ENCODE peak calls at places on chromosome 5, in four cellular contexts. Z, N, H and L are unnamed samples.

GRCh38 chr5:73280821-73281746 is 108.1 kb downstream of the TMEM174 start:
- DNase-seq in Z (peak; percentile 43), N (peak; percentile 74), H (no peak), L (peak; percentile 70)

GRCh38 chr5:63245271-63245670 is 666.7 kb downstream of the LRRC70 start:
- DNase-seq in Z (no peak), N (peak; percentile 60), H (no peak), L (no peak)

GRCh38 chr5:176629853-176630680 is at the start of the genes EIF4E1B and SNCB:
- DNase-seq in Z (peak; percentile 37), N (peak; percentile 65), H (peak; percentile 89), L (peak; percentile 38)

GRCh38 chr5:176639981-176640380 is 7.3 kb upstream of the TSPAN17 start:
- DNase-seq in Z (no peak), N (no peak), H (no peak), L (no peak)

GRCh38 chr5:150245111-150245789 is 44.3 kb downstream of the CAMK2A start:
- DNase-seq in Z (no peak), N (no peak), H (no peak), L (no peak)

GRCh38 chr5:121445511-121445910 is 406.2 kb upstream of the FTMT start:
- DNase-seq in Z (no peak), N (no peak), H (no peak), L (no peak)

GRCh38 chr5:108810717-108811116 is 63.0 kb downstream of the FER start:
- DNase-seq in Z (no peak), N (no peak), H (no peak), L (no peak)

GRCh38 chr5:139844472-139845145 is 49.0 kb downstream of the PSD2 start:
- DNase-seq in Z (peak; percentile 85), N (peak; percentile 74), H (peak; percentile 90), L (peak; percentile 74)

GRCh38 chr5:171667341-171668096 is 118.1 kb upstream of the SMIM23 start:
- DNase-seq in Z (no peak), N (no peak), H (no peak), L (peak; percentile 84)

GRCh38 chr5:133801955-133802751 is 166.3 kb downstream of the C5orf15 start:
- DNase-seq in Z (peak; percentile 6), N (peak; percentile 11), H (no peak), L (peak; percentile 9)

GRCh38 chr5:168770996-168771395 is 191.8 kb upstream of the PANK3 start:
- DNase-seq in Z (no peak), N (no peak), H (no peak), L (no peak)

GRCh38 chr5:110590187-110590586 is 136.3 kb downstream of the TMEM232 start:
- DNase-seq in Z (peak; percentile 18), N (peak; percentile 52), H (no peak), L (peak; percentile 11)

GRCh38 chr5:10556331-10556807 is 7.5 kb upstream of the ANKRD33B start:
- DNase-seq in Z (peak; percentile 87), N (peak; percentile 98), H (no peak), L (peak; percentile 69)

GRCh38 chr5:59039003-59039295 is 456.1 kb downstream of the RAB3C start:
- DNase-seq in Z (no peak), N (no peak), H (no peak), L (no peak)

GRCh38 chr5:171770153-171770552 is 15.5 kb upstream of the SMIM23 start:
- DNase-seq in Z (no peak), N (no peak), H (no peak), L (no peak)

GRCh38 chr5:38678079-38678478 is 121.6 kb upstream of the LIFR start:
- DNase-seq in Z (no peak), N (no peak), H (no peak), L (no peak)

GRCh38 chr5:116953251-116953934 is 378.8 kb upstream of the SEMA6A start:
- DNase-seq in Z (no peak), N (no peak), H (no peak), L (no peak)

GRCh38 chr5:82467006-82467561 is 188.9 kb upstream of the RPS23 start:
- DNase-seq in Z (no peak), N (no peak), H (no peak), L (peak; percentile 56)

GRCh38 chr5:135337064-135337463 is 62.0 kb downstream of the MACROH2A1 start:
- DNase-seq in Z (no peak), N (no peak), H (peak; percentile 24), L (no peak)

GRCh38 chr5:66561366-66561990 is 34.7 kb upstream of the MAST4 start:
- DNase-seq in Z (no peak), N (no peak), H (no peak), L (no peak)

GRCh38 chr5:91178461-91178860 is 204.7 kb downstream of the ARRDC3 start:
- DNase-seq in Z (no peak), N (no peak), H (no peak), L (no peak)
- H3K27ac ChIP-seq in Z (no peak overlapping the region), N (no peak overlapping the region), H (no peak overlapping the region), L (no peak overlapping the region)

GRCh38 chr5:124951676-124952075 is 205.2 kb upstream of the ZNF608 start:
- DNase-seq in Z (no peak), N (no peak), H (no peak), L (no peak)

GRCh38 chr5:124951105-124951504 is 204.7 kb upstream of the ZNF608 start:
- DNase-seq in Z (no peak), N (no peak), H (no peak), L (no peak)

GRCh38 chr5:124948754-124949275 is 202.4 kb upstream of the ZNF608 start:
- DNase-seq in Z (no peak), N (no peak), H (no peak), L (no peak)

GRCh38 chr5:124948062-124948753 is 201.8 kb upstream of the ZNF608 start:
- DNase-seq in Z (no peak), N (peak; percentile 60), H (no peak), L (no peak)

GRCh38 chr5:124949862-124950261 is 203.4 kb upstream of the ZNF608 start:
- DNase-seq in Z (no peak), N (peak; percentile 81), H (no peak), L (no peak)
- H3K4me3 ChIP-seq in Z (no peak overlapping the region), N (no peak overlapping the region), H (no peak overlapping the region), L (no peak overlapping the region)

GRCh38 chr5:105304859-105305258 is 1742.3 kb upstream of the NUDT12 start:
- DNase-seq in Z (no peak), N (no peak), H (no peak), L (no peak)
- TF ChIP-seq CTCF in Z (no peak), N (peak; percentile 47), H (no peak), L (peak; percentile 9)

GRCh38 chr5:100790951-100791350 is 112.1 kb downstream of the ST8SIA4 start:
- DNase-seq in Z (no peak), N (no peak), H (no peak), L (no peak)
- H3K27ac ChIP-seq in Z (peak overlapping the region; percentile 1), N (no peak overlapping the region), H (no peak overlapping the region), L (no peak overlapping the region)

DNA sequence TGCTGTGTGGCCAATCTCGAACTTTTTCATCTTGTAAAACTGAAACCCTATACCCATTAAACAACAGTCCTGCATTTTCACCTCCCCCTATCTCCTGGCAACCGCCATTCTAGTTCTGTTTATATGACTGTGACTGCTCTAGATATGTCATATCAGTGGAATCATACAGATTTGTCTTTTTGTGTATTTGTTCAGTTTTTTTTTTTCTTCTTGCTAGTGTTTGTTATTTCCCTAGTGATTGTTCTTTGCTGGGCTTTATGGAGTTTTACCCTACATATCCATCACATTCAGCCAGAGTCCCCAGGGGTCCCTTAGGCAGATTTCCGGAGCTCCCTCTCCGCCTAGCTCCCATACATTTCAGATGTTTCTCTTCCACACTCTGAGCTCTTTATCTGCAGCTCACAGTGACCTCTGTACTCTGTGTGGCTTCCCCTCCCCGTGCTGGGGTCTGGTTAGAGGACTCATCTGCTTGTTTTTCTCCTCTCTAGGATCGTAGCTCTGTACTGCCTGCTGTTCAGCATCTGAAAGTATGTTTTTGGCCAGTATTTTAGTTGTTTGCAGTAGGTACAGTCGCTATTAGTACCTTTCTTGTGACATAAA is 25.1 kb upstream of the CARTPT start:
- DNase-seq in Z (no peak), N (no peak), H (no peak), L (peak; percentile 17)
- H3K4me3 ChIP-seq in Z (no peak overlapping the region), N (no peak overlapping the region), H (no peak overlapping the region), L (no peak overlapping the region)

GRCh38 chr5:88694087-88694703 is 188.8 kb downstream of the MEF2C start:
- DNase-seq in Z (no peak), N (no peak), H (peak; percentile 38), L (no peak)

GRCh38 chr5:88690619-88691560 is 192.1 kb downstream of the MEF2C start:
- DNase-seq in Z (peak; percentile 49), N (peak; percentile 66), H (peak; percentile 92), L (no peak)

GRCh38 chr5:88691945-88692868 is 190.8 kb downstream of the MEF2C start:
- DNase-seq in Z (no peak), N (peak; percentile 20), H (peak; percentile 62), L (no peak)

GRCh38 chr5:88695232-88695631 is 187.8 kb downstream of the MEF2C start:
- DNase-seq in Z (no peak), N (no peak), H (no peak), L (no peak)

DNA sequence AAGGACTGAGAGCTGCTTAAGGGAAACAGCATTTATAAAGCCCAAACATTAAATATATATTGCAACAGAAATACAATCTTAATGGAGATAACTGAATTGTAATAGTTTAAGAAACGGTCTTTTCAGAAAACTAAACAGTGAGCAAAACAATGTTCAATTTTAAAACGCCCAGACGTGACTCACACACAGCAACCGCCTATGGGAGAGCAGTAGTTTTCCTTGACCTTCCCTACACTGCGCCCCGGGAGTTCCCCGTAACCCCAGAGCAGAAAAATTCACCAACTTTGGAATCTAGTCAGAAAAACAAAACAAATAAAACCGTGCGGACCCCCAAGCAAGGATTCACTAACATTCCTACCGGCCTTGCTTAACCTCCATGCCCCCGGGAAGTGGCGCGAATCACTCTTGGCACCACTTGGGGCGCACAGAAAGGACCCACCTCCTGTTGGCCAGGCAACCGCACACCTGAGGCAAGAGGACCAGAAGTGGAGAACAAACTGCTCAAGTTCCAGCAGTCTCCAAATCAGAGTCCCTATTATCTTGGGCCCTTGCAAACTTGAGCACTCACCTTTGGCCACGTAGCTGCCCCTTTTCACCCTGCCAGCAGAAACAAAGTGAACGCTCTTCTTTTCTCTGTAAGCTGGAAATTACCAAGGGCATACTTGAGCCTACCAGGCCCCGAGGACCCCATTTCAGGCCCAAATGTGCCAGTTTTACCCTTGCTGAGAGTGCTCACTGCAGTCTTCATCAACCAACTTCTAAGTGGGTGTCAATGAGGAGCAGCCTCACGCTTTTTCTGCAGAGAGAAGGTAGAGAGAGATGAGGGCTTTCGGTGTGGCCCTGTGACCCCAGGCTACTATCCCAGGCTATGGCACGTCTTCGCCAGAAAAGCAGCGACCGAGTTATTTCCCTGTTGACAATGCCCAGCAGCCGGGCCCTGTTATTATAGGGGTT is 189.7 kb downstream of the MEF2C start:
- DNase-seq in Z (no peak), N (no peak), H (peak; percentile 44), L (no peak)
- TF ChIP-seq CTCF in Z (no peak), N (no peak), H (no peak), L (peak; percentile 15)

DNA sequence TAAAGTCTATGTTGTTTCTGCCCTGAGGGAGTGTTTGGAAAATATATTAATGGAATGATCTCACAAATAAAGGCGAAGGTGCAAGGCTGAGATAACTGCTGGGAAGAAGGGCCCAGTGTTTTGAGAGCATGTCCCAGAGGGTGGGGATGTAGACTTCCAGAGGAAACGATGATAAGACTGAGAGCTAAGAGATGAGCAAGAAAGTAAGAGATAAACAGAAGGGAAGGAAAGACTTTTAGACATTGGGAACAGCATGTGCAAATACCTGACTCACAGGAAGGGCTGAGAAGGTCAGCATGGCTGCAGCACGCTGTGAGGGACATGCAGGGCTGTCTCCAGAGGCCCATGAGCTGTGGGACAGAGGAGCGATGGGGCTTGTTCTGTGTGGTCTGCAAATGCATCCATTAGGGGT is 19.9 kb upstream of the ADRB2 start:
- DNase-seq in Z (no peak), N (peak; percentile 57), H (no peak), L (no peak)
- H3K27ac ChIP-seq in Z (no peak overlapping the region), N (peak overlapping the region; percentile 21), H (peak overlapping the region; percentile 37), L (no peak overlapping the region)

GRCh38 chr5:119397518-119398380 is 41.9 kb downstream of the TNFAIP8 start:
- DNase-seq in Z (peak; percentile 8), N (peak; percentile 70), H (no peak), L (peak; percentile 42)
- H3K4me3 ChIP-seq in Z (no peak overlapping the region), N (peak overlapping the region; percentile 53), H (no peak overlapping the region), L (peak overlapping the region; percentile 9)